ENCODE peak calls at places on chromosomes 5 and 9, in nine cellular contexts. B is uterus, P is IMR-90, H is lower leg skin, J is choroid plexus epithelial cell, M is colonic mucosa, D is mammary epithelial cell, F is endothelial cell of umbilical vein, T is A549. R is an unnamed sample.

GRCh38 chr5:174454464-174454863 is 269.9 kb upstream of the MSX2 start:
- DNase-seq in B (no peak), P (no peak), H (no peak), J (no peak), M (no peak), D (no peak), F (no peak), T (no peak), R (peak)

GRCh38 chr9:68966496-68966944 is 47.4 kb downstream of the PRKACG start:
- DNase-seq in B (no peak), P (no peak), H (no peak), J (no peak), M (no peak), D (no peak), F (no peak), T (no peak), R (no peak)

GRCh38 chr5:115415143-115415491 is 118.7 kb upstream of the CCDC112 start:
- DNase-seq in B (no peak), P (peak), H (no peak), J (peak), M (peak), D (peak), F (peak), T (peak), R (peak)

GRCh38 chr9:27085456-27085855 is 23.6 kb upstream of the TEK start:
- DNase-seq in B (no peak), P (no peak), H (no peak), J (no peak), M (no peak), D (no peak), F (no peak), T (no peak), R (peak)

GRCh38 chr5:472656-473343 is 29.8 kb downstream of the EXOC3 start:
- DNase-seq in B (peak), P (peak), H (peak), J (peak), M (peak), D (peak), F (peak), T (peak), R (peak)

GRCh38 chr9:130298663-130299279 is 33.2 kb downstream of the HMCN2 start:
- DNase-seq in B (no peak), P (no peak), H (no peak), J (peak), M (no peak), D (no peak), F (no peak), T (no peak), R (no peak)

GRCh38 chr9:129609486-129610192 is 11.3 kb downstream of the C9orf50 start:
- DNase-seq in B (peak), P (no peak), H (no peak), J (peak), M (peak), D (no peak), F (no peak), T (peak), R (peak)

GRCh38 chr9:93617273-93617672 is 40.9 kb downstream of the PHF2 start:
- DNase-seq in B (no peak), P (no peak), H (no peak), J (no peak), M (no peak), D (no peak), F (no peak), T (no peak), R (no peak)

GRCh38 chr5:58911270-58911669 is 328.4 kb downstream of the RAB3C start:
- DNase-seq in B (no peak), P (no peak), H (no peak), J (no peak), M (no peak), D (no peak), F (no peak), T (no peak), R (no peak)

GRCh38 chr5:531101-531748 is 7.0 kb upstream of the SLC9A3 start:
- DNase-seq in B (no peak), P (no peak), H (no peak), J (no peak), M (no peak), D (no peak), F (no peak), T (no peak), R (no peak)

GRCh38 chr5:138696501-138696900 is 56.7 kb upstream of the CTNNA1 start:
- DNase-seq in B (no peak), P (peak), H (no peak), J (peak), M (no peak), D (peak), F (peak), T (no peak), R (peak)

GRCh38 chr5:157370967-157371366 is 89.0 kb upstream of the NIPAL4 start:
- DNase-seq in B (no peak), P (peak), H (no peak), J (peak), M (no peak), D (no peak), F (no peak), T (no peak), R (peak)

GRCh38 chr9:98774746-98775145 is 21.6 kb downstream of the ANKS6 start:
- DNase-seq in B (no peak), P (no peak), H (no peak), J (no peak), M (peak), D (no peak), F (no peak), T (peak), R (peak)

GRCh38 chr5:130520211-130520610 is 615.9 kb downstream of the CHSY3 start:
- DNase-seq in B (no peak), P (no peak), H (no peak), J (peak), M (no peak), D (peak), F (no peak), T (no peak), R (no peak)

GRCh38 chr9:121852646-121853616 is 201.5 kb downstream of the DAB2IP start:
- DNase-seq in B (peak), P (peak), H (peak), J (no peak), M (no peak), D (no peak), F (no peak), T (no peak), R (peak)

GRCh38 chr5:78533356-78533755 is 115.2 kb downstream of the LHFPL2 start:
- DNase-seq in B (no peak), P (peak), H (no peak), J (peak), M (no peak), D (no peak), F (peak), T (peak), R (peak)

GRCh38 chr5:27598576-27598975 is 560.2 kb upstream of the CDH9 start:
- DNase-seq in B (no peak), P (no peak), H (no peak), J (peak), M (no peak), D (no peak), F (no peak), T (no peak), R (no peak)

GRCh38 chr9:72577212-72577753 is 55.9 kb downstream of the TMC1 start:
- DNase-seq in B (peak), P (peak), H (no peak), J (peak), M (no peak), D (peak), F (peak), T (peak), R (peak)

GRCh38 chr5:68562308-68562707 is 346.8 kb downstream of the PIK3R1 start:
- DNase-seq in B (no peak), P (peak), H (no peak), J (peak), M (peak), D (peak), F (no peak), T (no peak), R (peak)

GRCh38 chr5:90000351-90000750 is 409.2 kb downstream of the CETN3 start:
- DNase-seq in B (no peak), P (no peak), H (no peak), J (no peak), M (no peak), D (no peak), F (no peak), T (no peak), R (no peak)

GRCh38 chr5:16453609-16454008 is 12.0 kb downstream of the ZNF622 start:
- DNase-seq in B (no peak), P (no peak), H (no peak), J (no peak), M (no peak), D (no peak), F (no peak), T (no peak), R (no peak)

GRCh38 chr9:2053883-2054845 is 39.0 kb downstream of the SMARCA2 start:
- DNase-seq in B (no peak), P (peak), H (no peak), J (no peak), M (peak), D (peak), F (peak), T (no peak), R (peak)

GRCh38 chr9:126125577-126125976 is 201.1 kb upstream of the MVB12B start:
- DNase-seq in B (no peak), P (no peak), H (peak), J (no peak), M (no peak), D (no peak), F (no peak), T (no peak), R (no peak)
- H3K4me3 ChIP-seq in B (no peak), P (no peak), H (no peak), J (no peak), M (no peak), D (no peak), F (no peak), T (no peak), R (no peak)

DNA sequence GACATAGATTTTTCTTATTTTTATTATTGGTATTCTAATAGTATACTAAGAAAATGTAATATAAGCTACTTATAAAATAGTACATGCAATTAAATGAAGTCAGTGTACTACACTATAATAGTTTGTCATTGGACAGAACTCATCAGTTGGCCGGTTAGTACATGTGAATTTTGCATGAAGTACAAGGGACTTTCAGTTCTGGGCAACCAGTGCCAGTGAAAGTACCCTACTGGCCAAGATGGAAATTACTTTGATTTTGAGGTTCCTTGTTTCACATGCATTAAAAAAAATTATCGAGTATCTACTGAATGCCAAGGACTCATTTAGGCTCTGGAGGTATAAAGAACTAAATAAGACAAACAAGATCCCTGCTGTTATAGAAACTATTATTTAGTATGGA is 213.4 kb upstream of the ELL2 start:
- DNase-seq in B (no peak), P (no peak), H (no peak), J (no peak), M (no peak), D (peak), F (peak), T (peak), R (no peak)
- TF ChIP-seq CTCF in B (no peak), P (no peak), H (no peak), J (peak), M (peak), D (peak), F (no peak), T (no peak), R (no peak)

GRCh38 chr5:143128412-143129071 is 274.9 kb downstream of the NR3C1 start:
- DNase-seq in B (no peak), P (no peak), H (no peak), J (no peak), M (no peak), D (no peak), F (no peak), T (no peak), R (peak)
- H3K4me3 ChIP-seq in B (no peak), P (no peak), H (no peak), J (no peak), M (no peak), D (no peak), F (no peak), T (no peak), R (no peak)

DNA sequence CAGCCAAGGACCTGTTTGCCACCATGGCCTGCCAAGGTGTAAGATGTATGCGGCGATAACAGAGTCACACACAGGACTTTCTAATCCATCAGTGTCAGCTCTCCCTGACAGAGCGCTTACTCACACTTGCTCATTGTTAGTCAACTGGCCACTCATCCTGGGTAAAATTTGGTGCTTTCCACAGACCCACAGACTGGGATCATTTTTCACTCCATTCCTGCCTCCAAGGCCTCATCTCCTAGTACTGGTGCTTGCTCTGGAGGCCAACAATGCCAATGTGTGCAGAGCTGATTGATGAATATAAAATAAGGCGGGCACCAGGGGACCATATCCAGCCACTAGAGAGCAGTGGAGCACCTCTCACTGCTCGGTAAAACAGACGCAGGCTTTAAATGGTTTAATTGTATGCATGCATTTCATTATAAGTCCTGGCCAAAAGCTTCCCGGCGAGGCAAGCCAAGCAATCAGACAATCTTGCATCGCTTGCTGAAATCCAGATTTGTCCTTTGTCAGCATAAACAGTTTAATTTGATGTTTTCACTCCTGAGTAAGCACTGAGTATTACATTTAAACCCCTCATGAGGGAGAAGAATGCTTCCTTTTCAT is 22.3 kb downstream of the PSMB7 start:
- DNase-seq in B (no peak), P (peak), H (no peak), J (peak), M (no peak), D (peak), F (peak), T (peak), R (peak)
- TF ChIP-seq CTCF in B (no peak), P (peak), H (no peak), J (peak), M (no peak), D (peak), F (peak), T (peak), R (peak)

GRCh38 chr5:50978903-50979302 is 312.5 kb downstream of the PARP8 start:
- DNase-seq in B (no peak), P (no peak), H (no peak), J (no peak), M (no peak), D (no peak), F (no peak), T (no peak), R (no peak)

DNA sequence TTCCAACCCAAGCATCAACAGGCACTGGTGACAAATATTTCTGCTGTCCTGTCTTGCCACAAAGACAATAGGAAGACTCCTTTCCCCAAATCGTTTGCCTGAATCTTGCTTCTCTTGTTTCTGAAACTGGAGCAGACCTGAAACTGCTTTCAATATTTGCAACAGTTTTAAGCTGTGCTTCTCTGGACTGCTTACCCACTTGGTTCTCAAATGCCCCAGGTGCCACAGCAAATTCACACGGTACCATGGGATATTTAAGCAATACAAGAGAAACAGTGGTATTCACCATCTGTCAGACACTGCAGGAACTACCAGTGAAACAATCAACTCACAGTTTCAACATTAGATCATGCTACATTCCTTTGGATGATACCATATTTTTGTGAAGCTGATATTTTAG is 309.4 kb downstream of the PARP8 start:
- DNase-seq in B (no peak), P (no peak), H (no peak), J (no peak), M (no peak), D (no peak), F (no peak), T (no peak), R (no peak)
- H3K4me3 ChIP-seq in B (no peak), P (no peak), H (no peak), J (no peak), M (no peak), D (no peak), F (no peak), T (no peak), R (no peak)

DNA sequence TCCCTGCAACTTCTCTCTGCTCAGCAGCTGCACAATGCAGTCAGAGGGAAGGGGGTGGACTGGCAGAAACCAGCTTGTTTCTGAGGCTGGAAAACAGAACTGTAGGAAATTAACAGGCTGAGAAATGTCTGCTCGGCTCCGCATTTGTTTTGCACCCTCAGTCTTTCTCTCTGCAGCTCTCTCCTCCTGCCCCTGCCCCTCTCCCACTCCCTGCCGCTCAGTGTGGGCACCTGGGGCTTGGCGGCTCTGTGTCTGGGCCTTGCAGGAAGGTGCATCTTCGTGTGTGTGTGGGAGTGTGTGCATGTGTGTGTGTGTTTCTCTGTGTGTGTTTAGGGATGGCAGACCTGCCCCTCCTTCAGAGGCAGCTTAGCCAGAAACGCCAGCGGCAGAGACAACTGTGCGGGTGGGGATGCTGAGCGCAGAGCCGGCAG is 53.0 kb downstream of the PCDH1 start:
- DNase-seq in B (no peak), P (no peak), H (no peak), J (no peak), M (no peak), D (no peak), F (no peak), T (no peak), R (no peak)
- TF ChIP-seq CTCF in B (no peak), P (no peak), H (no peak), J (no peak), M (no peak), D (no peak), F (no peak), T (no peak), R (no peak)

GRCh38 chr9:14183001-14183400 is 130.9 kb downstream of the NFIB start:
- DNase-seq in B (no peak), P (no peak), H (no peak), J (no peak), M (no peak), D (peak), F (no peak), T (no peak), R (no peak)

GRCh38 chr9:14179449-14179848 is 134.5 kb downstream of the NFIB start:
- DNase-seq in B (no peak), P (no peak), H (no peak), J (no peak), M (peak), D (peak), F (no peak), T (no peak), R (no peak)

GRCh38 chr9:14185016-14185415 is 128.9 kb downstream of the NFIB start:
- DNase-seq in B (no peak), P (no peak), H (no peak), J (no peak), M (no peak), D (no peak), F (no peak), T (no peak), R (no peak)

GRCh38 chr9:14180077-14180941 is 133.6 kb downstream of the NFIB start:
- DNase-seq in B (peak), P (no peak), H (peak), J (no peak), M (peak), D (peak), F (no peak), T (no peak), R (no peak)

DNA sequence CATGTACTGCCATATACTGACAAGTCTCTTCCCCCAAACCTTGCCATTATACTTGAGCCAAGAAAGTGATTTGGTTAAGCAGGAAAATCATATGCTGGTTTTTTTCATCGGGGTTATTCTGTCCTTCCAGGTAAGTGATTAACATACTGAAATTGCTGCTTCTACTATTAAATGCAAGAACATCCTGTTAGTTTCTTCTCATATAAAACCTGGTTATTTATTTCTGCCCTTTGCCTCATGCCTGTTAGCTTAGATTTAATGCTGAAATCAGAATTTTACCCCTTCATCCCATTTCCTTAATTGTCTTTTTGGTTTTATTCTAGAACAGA is 133.0 kb downstream of the NFIB start:
- DNase-seq in B (no peak), P (no peak), H (no peak), J (no peak), M (no peak), D (no peak), F (no peak), T (no peak), R (no peak)
- H3K4me3 ChIP-seq in B (peak), P (no peak), H (no peak), J (no peak), M (peak), D (peak), F (no peak), T (no peak), R (no peak)

DNA sequence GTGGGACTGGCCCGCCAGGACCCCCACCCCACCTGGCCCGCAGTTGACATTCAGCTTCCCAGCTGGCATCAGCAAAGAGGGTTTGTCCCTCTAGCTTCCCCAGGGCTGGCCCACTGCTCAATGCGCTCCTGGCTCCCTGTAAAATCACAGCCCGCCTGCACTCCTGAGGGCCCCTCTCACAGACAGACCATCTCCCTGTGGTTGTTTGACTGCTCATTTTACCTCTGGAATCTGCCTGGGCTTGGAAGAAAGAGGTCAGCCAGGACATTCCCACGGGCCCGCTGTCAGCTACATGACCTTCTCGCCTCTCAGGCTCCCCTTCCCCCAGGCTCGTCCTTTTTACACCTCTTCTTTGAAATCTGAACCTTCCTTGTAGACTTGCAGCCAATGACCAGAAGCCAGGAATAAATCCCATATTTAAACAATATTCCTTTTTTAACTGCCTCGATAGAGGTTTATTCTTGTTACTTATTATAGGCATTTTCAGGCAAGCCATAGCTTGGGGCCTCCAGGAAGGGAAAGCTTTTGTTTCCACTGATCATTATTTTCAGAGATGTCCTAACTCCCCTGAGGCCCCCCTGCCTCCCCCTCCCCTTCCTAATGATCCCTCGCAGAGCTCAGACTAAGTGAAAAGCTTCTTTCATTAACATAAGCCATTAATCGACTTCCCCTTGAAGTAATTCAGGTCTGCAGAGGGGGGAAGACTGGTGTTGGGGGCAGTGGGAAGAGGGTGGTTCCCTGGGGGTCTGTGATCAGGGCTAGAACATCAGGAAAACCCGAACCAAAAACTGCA is 76.3 kb upstream of the IQGAP2 start:
- DNase-seq in B (no peak), P (no peak), H (no peak), J (no peak), M (no peak), D (no peak), F (no peak), T (no peak), R (no peak)
- TF ChIP-seq CTCF in B (no peak), P (no peak), H (no peak), J (no peak), M (no peak), D (no peak), F (no peak), T (no peak), R (no peak)

R was measured in fibroblast of villous mesenchyme.